ENCODE peak calls at places on chromosomes 5 and 9, in six cellular contexts. T, B, U, P, R and M are unnamed samples.

GRCh38 chr5:143341807-143342570 is 61.5 kb downstream of the NR3C1 start:
- DNase-seq in R (peak), B (peak), T (no peak), U (no peak), P (no peak), M (no peak)

GRCh38 chr9:114968710-114969109 is 38.3 kb upstream of the TNFSF8 start:
- DNase-seq in B (no peak), R (no peak), U (peak), P (no peak), T (no peak), M (no peak)

GRCh38 chr5:178675922-178676321 is 49.1 kb upstream of the CLK4 start:
- DNase-seq in U (no peak), B (no peak), R (no peak), P (no peak), T (no peak), M (no peak)

GRCh38 chr9:112487008-112487798 is 576 bp downstream of the KIAA1958 start:
- DNase-seq in R (peak), T (peak), B (peak), U (no peak), P (peak), M (no peak)

GRCh38 chr9:113911850-113912249 is 35.7 kb downstream of the ZNF618 start:
- DNase-seq in T (peak), R (no peak), U (no peak), B (no peak), P (no peak), M (no peak)

GRCh38 chr5:178730940-178731265 is 444 bp upstream of the ZNF354A start:
- DNase-seq in B (no peak), R (no peak), P (no peak), U (no peak), T (no peak), M (no peak)

GRCh38 chr9:121266906-121267650 is 884 bp upstream of the GSN start:
- DNase-seq in U (no peak), T (no peak), P (no peak), B (no peak), R (no peak), M (no peak)

GRCh38 chr5:94884294-94884693 is 265.8 kb downstream of the SLF1 start:
- DNase-seq in B (no peak), R (no peak), T (no peak), P (no peak), U (no peak), M (no peak)

GRCh38 chr5:99646011-99646647 is 717.3 kb upstream of the CHD1 start:
- DNase-seq in U (no peak), R (no peak), T (no peak), P (no peak), B (no peak), M (no peak)

GRCh38 chr9:135965124-135965756 is 4.1 kb upstream of the UBAC1 start:
- DNase-seq in U (no peak), B (no peak), T (no peak), R (no peak), P (no peak), M (no peak)

GRCh38 chr9:130366888-130367550 is 77.7 kb upstream of the ASS1 start:
- DNase-seq in P (no peak), T (no peak), B (no peak), U (no peak), R (no peak), M (no peak)

GRCh38 chr5:23071682-23072081 is 218.5 kb upstream of the CDH12 start:
- DNase-seq in B (no peak), R (no peak), T (no peak), U (no peak), P (no peak), M (no peak)

GRCh38 chr5:67066815-67067214 is 129.8 kb downstream of the CD180 start:
- DNase-seq in U (no peak), P (no peak), B (peak), R (no peak), T (no peak), M (no peak)

GRCh38 chr9:90365646-90366045 is 277.0 kb downstream of the DIRAS2 start:
- DNase-seq in R (no peak), T (no peak), U (no peak), P (no peak), B (no peak), M (no peak)

GRCh38 chr5:71586941-71587708 is at the start of gene MCCC2:
- DNase-seq in T (peak), R (peak), U (peak), P (peak), B (peak), M (peak)

GRCh38 chr9:113184509-113184908 is 33.7 kb downstream of the SLC31A2 start:
- DNase-seq in B (no peak), T (no peak), P (no peak), U (no peak), R (no peak), M (no peak)

GRCh38 chr5:158390556-158390955 is 531.6 kb upstream of the CLINT1 start:
- DNase-seq in T (no peak), R (no peak), P (no peak), B (no peak), U (no peak), M (no peak)

GRCh38 chr9:137294091-137294683 is 7.9 kb downstream of the NRARP start:
- DNase-seq in U (no peak), B (peak), R (peak), P (no peak), T (peak), M (no peak)

GRCh38 chr9:88528356-88528755 is 6.6 kb upstream of the NXNL2 start:
- DNase-seq in T (no peak), B (no peak), U (no peak), R (no peak), P (no peak), M (no peak)

GRCh38 chr9:91302831-91303230 is 58.9 kb downstream of the AUH start:
- DNase-seq in T (no peak), U (no peak), B (peak), P (no peak), R (peak), M (no peak)

GRCh38 chr9:39588056-39588814 is 232.8 kb downstream of the SPATA31A1 start:
- DNase-seq in R (no peak), U (peak), B (peak), T (no peak), P (peak), M (no peak)

GRCh38 chr9:75071530-75072122 is 16.3 kb downstream of the NMRK1 start:
- DNase-seq in U (no peak), T (peak), P (no peak), B (no peak), R (peak), M (no peak)

GRCh38 chr9:72232778-72233177 is 83.5 kb downstream of the GDA start:
- DNase-seq in B (no peak), R (no peak), T (no peak), U (no peak), P (no peak), M (no peak)

GRCh38 chr5:98248949-98249348 is 524.5 kb upstream of the RGMB start:
- DNase-seq in P (no peak), R (no peak), T (no peak), U (no peak), B (no peak), M (no peak)

GRCh38 chr5:103119067-103119764 is 722 bp downstream of the GIN1 start:
- DNase-seq in T (no peak), P (no peak), U (no peak), R (no peak), B (no peak), M (no peak)

GRCh38 chr9:108568093-108568492 is 287.7 kb downstream of the ACTL7B start:
- DNase-seq in B (no peak), U (no peak), T (no peak), P (no peak), R (no peak), M (no peak)

GRCh38 chr5:32443145-32443540 is 1.4 kb downstream of the ZFR start:
- DNase-seq in B (no peak), P (no peak), U (no peak), T (no peak), R (no peak), M (no peak)

GRCh38 chr9:75912951-75913350 is 22.5 kb downstream of the PCSK5 start:
- DNase-seq in T (peak), R (no peak), P (no peak), B (peak), U (no peak), M (no peak)

GRCh38 chr9:117434568-117434967 is 19.7 kb upstream of the ASTN2 start:
- DNase-seq in P (no peak), B (no peak), R (no peak), U (no peak), T (no peak), M (no peak)

GRCh38 chr9:95834281-95834907 is 41.1 kb upstream of the ERCC6L2 start:
- DNase-seq in R (no peak), P (no peak), T (no peak), U (no peak), B (no peak), M (no peak)

GRCh38 chr9:115378246-115378645 is 260.3 kb upstream of the TNC start:
- DNase-seq in B (no peak), U (no peak), P (no peak), T (no peak), R (no peak), M (no peak)

GRCh38 chr9:106587021-106587420 is 275.9 kb upstream of the ZNF462 start:
- DNase-seq in T (no peak), P (no peak), B (peak), R (no peak), U (no peak), M (no peak)

GRCh38 chr5:82312373-82312856 is 34.3 kb upstream of the RPS23 start:
- DNase-seq in P (peak), T (peak), U (no peak), R (peak), B (peak), M (no peak)

GRCh38 chr5:170581211-170581610 is 77.4 kb downstream of the KCNIP1 start:
- DNase-seq in U (no peak), P (no peak), R (no peak), B (no peak), T (no peak), M (no peak)

GRCh38 chr9:33682551-33682950 is 112.8 kb upstream of the PRSS3 start:
- DNase-seq in B (no peak), U (no peak), R (no peak), T (no peak), P (no peak), M (no peak)

GRCh38 chr5:120464627-120465280 is 654 bp downstream of the PRR16 start:
- DNase-seq in P (no peak), B (no peak), U (no peak), R (no peak), T (peak), M (no peak)

GRCh38 chr5:96919754-96920197 is 16.1 kb upstream of the LNPEP start:
- DNase-seq in B (no peak), U (no peak), R (no peak), T (no peak), P (no peak), M (no peak)

DNA sequence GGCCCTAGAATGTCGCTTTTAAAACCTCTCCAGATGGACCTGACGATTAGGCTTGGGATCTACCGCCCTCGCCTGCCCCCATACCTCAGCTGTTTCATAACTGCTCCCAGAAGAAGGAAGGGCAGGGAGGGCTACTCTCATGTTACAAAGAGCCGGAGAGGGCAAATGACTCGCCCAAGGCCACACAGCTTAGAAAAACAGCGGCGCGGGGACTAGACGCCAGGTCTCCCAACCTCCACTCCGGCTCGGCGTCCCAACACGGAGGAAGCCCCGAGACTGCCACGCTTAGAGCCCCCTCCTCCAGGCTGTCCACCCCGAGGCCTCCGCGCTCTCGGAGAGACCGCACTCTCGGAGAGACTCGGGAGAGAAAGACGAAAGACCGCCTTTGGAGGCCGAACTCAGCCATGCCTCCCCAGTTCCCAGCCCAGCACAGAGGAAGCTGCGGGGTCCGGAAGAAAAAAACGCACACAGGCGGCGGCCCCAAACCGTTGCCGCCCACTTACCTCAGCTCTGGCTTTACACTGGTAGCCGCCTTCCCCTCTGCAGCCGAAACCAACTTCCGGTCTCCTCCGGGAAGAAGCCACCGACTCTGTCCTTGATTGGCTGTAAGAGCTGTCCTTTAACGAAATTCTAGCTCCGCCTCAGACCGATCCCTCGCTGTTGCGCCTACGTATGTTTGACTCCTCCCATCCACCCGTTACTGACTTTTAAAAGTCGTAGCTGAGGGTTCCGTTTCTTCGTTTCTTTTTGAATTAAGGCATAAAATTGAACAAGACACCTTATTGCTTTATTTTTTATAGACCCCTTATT is at the start of gene MED7:
- DNase-seq in T (peak), U (peak), R (peak), B (peak), P (peak), M (peak)
- TF ChIP-seq POLR2A in T (peak), U (peak), R (peak), B (peak), P (peak), M (peak)

GRCh38 chr9:127907867-127908659 is 8.7 kb upstream of the ST6GALNAC6 start:
- DNase-seq in R (no peak), P (no peak), B (no peak), T (no peak), U (no peak), M (no peak)

GRCh38 chr9:127904888-127905728 is 5.7 kb upstream of the ST6GALNAC6 start:
- DNase-seq in B (no peak), R (no peak), P (no peak), T (no peak), U (no peak), M (no peak)

GRCh38 chr9:127905788-127906191 is 6.4 kb upstream of the ST6GALNAC6 start:
- DNase-seq in P (no peak), U (no peak), B (no peak), R (no peak), T (peak), M (no peak)

GRCh38 chr9:127904518-127904887 is 5.1 kb upstream of the ST6GALNAC6 start:
- DNase-seq in T (peak), U (no peak), B (no peak), R (no peak), P (no peak), M (no peak)

GRCh38 chr9:127903557-127904475 is 4.4 kb upstream of the ST6GALNAC6 start:
- DNase-seq in P (no peak), B (no peak), U (no peak), R (no peak), T (peak), M (no peak)
- TF ChIP-seq POLR2A in P (no peak), B (no peak), U (no peak), R (no peak), T (no peak), M (no peak)

GRCh38 chr9:125544988-125545651 is 161.9 kb downstream of the MAPKAP1 start:
- DNase-seq in P (no peak), B (no peak), T (peak), U (no peak), R (no peak), M (no peak)
- TF ChIP-seq POLR2A in P (no peak), B (no peak), T (no peak), U (no peak), R (no peak), M (no peak)

GRCh38 chr5:176362098-176362442 is 506 bp upstream of the KIAA1191 start:
- DNase-seq in R (no peak), P (no peak), T (no peak), U (no peak), B (no peak), M (no peak)

GRCh38 chr5:176365663-176366574 is 632 bp downstream of the ARL10 start:
- DNase-seq in U (no peak), B (no peak), R (no peak), T (peak), P (peak), M (no peak)

GRCh38 chr5:176366575-176366894 is 1.2 kb downstream of the ARL10 start:
- DNase-seq in B (no peak), U (no peak), T (no peak), P (no peak), R (no peak), M (no peak)

GRCh38 chr5:176361437-176362097 is at the start of gene KIAA1191:
- DNase-seq in P (peak), T (peak), R (peak), B (peak), U (peak), M (peak)

GRCh38 chr5:176364765-176365662 is at the start of gene ARL10:
- DNase-seq in U (no peak), P (peak), R (no peak), T (no peak), B (no peak), M (no peak)
- TF ChIP-seq POLR2A in U (peak), P (peak), R (no peak), T (no peak), B (no peak), M (no peak)

GRCh38 chr5:139925650-139926640 is 117.2 kb downstream of the NRG2 start:
- DNase-seq in R (no peak), B (no peak), T (no peak), U (no peak), P (no peak), M (no peak)

GRCh38 chr5:139926797-139927503 is 116.1 kb downstream of the NRG2 start:
- DNase-seq in U (no peak), T (no peak), R (no peak), B (no peak), P (no peak), M (no peak)

GRCh38 chr5:139925163-139925562 is 117.9 kb downstream of the NRG2 start:
- DNase-seq in P (no peak), B (no peak), R (no peak), T (no peak), U (no peak), M (no peak)

DNA sequence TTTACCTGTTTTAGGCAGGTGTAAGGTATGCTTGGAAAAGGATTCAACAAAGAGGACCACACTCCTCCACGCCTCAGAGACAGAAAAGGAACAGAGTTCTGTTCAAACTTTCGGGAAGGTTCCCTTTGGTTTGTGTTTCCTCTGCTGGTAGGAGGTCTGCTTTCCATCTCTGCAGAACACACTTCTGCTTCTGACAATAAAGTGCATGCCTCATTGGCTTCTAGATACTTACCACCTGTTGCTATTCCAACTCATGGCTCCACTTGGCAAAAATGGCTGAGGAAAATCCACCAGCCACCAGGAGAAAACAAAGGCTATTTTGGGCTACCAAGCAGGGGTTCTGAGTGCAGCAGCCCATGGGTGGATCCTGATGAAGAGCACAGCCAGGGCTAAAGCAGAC is 112.7 kb downstream of the NRG2 start:
- DNase-seq in B (no peak), T (no peak), R (no peak), U (no peak), P (no peak), M (no peak)
- TF ChIP-seq POLR2A in B (no peak), T (no peak), R (no peak), U (no peak), P (no peak), M (no peak)

DNA sequence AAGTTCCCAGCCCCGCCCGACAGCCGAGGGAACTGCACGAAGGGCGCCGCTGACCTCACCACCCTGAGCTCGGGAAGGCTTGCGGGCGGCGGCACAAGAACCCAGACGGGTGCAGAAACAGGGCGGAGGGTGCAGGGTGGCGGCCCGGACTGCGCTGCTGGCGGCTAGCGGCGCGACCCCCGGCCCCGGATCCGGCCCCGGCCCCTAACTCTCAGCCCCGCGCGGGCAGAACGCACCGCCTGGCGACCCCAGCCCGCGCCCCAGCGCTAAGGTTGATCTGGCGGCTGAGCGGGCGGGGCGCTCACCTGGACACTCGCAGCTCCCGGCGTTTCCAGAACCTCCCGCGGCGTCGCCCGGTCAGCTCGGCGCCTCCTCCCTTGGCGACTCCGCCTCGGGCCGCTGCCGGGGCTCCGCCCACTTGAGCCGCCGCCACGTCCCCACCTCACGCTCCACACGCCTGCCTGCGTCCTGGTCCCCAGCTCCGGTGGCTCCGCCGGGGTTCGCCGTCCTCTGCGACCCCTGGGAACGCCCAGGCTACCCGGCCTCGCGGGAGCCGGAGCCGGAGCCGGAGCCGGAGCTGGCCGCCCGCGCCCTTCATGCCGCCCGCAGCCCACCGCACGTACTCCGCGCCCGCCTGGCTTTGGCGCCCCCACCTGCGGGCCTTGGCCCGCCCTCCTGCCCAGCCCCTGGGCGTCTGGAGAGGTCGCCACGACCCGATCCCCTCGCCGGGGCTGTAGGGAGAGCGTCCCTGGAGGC is at the start of gene P4HA2:
- DNase-seq in B (peak), U (peak), T (peak), P (peak), R (peak), M (peak)
- TF ChIP-seq POLR2A in B (peak), U (peak), T (peak), P (no peak), R (peak), M (no peak)